ENCODE peak calls at places on chromosomes 4 and X, in five cellular contexts. One of them, this sample, is unnamed.

GRCh38 chr4:151389316-151389715 is 19.7 kb upstream of the FHIP1A start:
- DNase-seq in cardiac fibroblast: peak
- DNase-seq in tibial artery: no peak
- DNase-seq in stomach: no peak
- DNase-seq in HL-60: no peak
- DNase-seq in this sample: peak

GRCh38 chr4:89788243-89789072 is 48.5 kb downstream of the SNCA start:
- DNase-seq in cardiac fibroblast: no peak
- DNase-seq in tibial artery: no peak
- DNase-seq in stomach: no peak
- DNase-seq in HL-60: no peak
- DNase-seq in this sample: no peak

GRCh38 chr4:182346675-182347375 is 103.6 kb downstream of the TENM3 start:
- DNase-seq in cardiac fibroblast: no peak
- DNase-seq in tibial artery: no peak
- DNase-seq in stomach: no peak
- DNase-seq in HL-60: no peak
- DNase-seq in this sample: no peak

GRCh38 chr4:52833941-52834525 is 28.1 kb upstream of the RASL11B start:
- DNase-seq in cardiac fibroblast: peak
- DNase-seq in tibial artery: no peak
- DNase-seq in stomach: no peak
- DNase-seq in HL-60: no peak
- DNase-seq in this sample: no peak

GRCh38 chr4:1984406-1985191 is 24.2 kb downstream of the NELFA start:
- DNase-seq in cardiac fibroblast: no peak
- DNase-seq in tibial artery: no peak
- DNase-seq in stomach: no peak
- DNase-seq in HL-60: no peak
- DNase-seq in this sample: no peak

GRCh38 chr4:168540865-168541607 is 44.2 kb downstream of the PALLD start:
- DNase-seq in cardiac fibroblast: peak
- DNase-seq in tibial artery: no peak
- DNase-seq in stomach: no peak
- DNase-seq in HL-60: no peak
- DNase-seq in this sample: no peak

GRCh38 chrX:9847071-9847470 is 60.8 kb downstream of the SHROOM2 start:
- DNase-seq in cardiac fibroblast: peak
- DNase-seq in tibial artery: no peak
- DNase-seq in stomach: no peak
- DNase-seq in HL-60: no peak
- DNase-seq in this sample: no peak

GRCh38 chr4:184838249-184839074 is 12.7 kb upstream of the ACSL1 start:
- DNase-seq in cardiac fibroblast: no peak
- DNase-seq in tibial artery: no peak
- DNase-seq in stomach: no peak
- DNase-seq in HL-60: no peak
- DNase-seq in this sample: no peak

GRCh38 chr4:113955411-113955810 is 24.0 kb downstream of the ARSJ start:
- DNase-seq in cardiac fibroblast: no peak
- DNase-seq in tibial artery: no peak
- DNase-seq in stomach: no peak
- DNase-seq in HL-60: no peak
- DNase-seq in this sample: no peak

GRCh38 chrX:87409113-87409841 is 108.3 kb upstream of the KLHL4 start:
- DNase-seq in cardiac fibroblast: peak
- DNase-seq in tibial artery: peak
- DNase-seq in stomach: no peak
- DNase-seq in HL-60: no peak
- DNase-seq in this sample: no peak

GRCh38 chr4:37689353-37689752 is 3.2 kb upstream of the RELL1 start:
- DNase-seq in cardiac fibroblast: peak
- DNase-seq in tibial artery: no peak
- DNase-seq in stomach: no peak
- DNase-seq in HL-60: peak
- DNase-seq in this sample: no peak

GRCh38 chr4:121738780-121739547 is 26.0 kb downstream of the SMIM43 start:
- DNase-seq in cardiac fibroblast: peak
- DNase-seq in tibial artery: no peak
- DNase-seq in stomach: no peak
- DNase-seq in HL-60: no peak
- DNase-seq in this sample: no peak

GRCh38 chrX:44898411-44899221 is 25.6 kb downstream of the KDM6A start:
- DNase-seq in cardiac fibroblast: no peak
- DNase-seq in tibial artery: no peak
- DNase-seq in stomach: peak
- DNase-seq in HL-60: no peak
- DNase-seq in this sample: no peak

GRCh38 chrX:11100281-11101035 is 10.7 kb upstream of the HCCS start:
- DNase-seq in cardiac fibroblast: peak
- DNase-seq in tibial artery: no peak
- DNase-seq in stomach: peak
- DNase-seq in HL-60: no peak
- DNase-seq in this sample: peak

GRCh38 chr4:78940752-78941151 is 1.5 kb upstream of the PAQR3 start:
- DNase-seq in cardiac fibroblast: no peak
- DNase-seq in tibial artery: no peak
- DNase-seq in stomach: no peak
- DNase-seq in HL-60: no peak
- DNase-seq in this sample: no peak

GRCh38 chr4:25448379-25449109 is 71.5 kb downstream of the ANAPC4 start:
- DNase-seq in cardiac fibroblast: peak
- DNase-seq in tibial artery: peak
- DNase-seq in stomach: no peak
- DNase-seq in HL-60: no peak
- DNase-seq in this sample: peak

GRCh38 chr4:136316961-136317360 is 1215.3 kb downstream of the PCDH18 start:
- DNase-seq in cardiac fibroblast: no peak
- DNase-seq in tibial artery: no peak
- DNase-seq in stomach: no peak
- DNase-seq in HL-60: no peak
- DNase-seq in this sample: no peak

GRCh38 chr4:90293320-90293719 is 166.1 kb downstream of the CCSER1 start:
- DNase-seq in cardiac fibroblast: peak
- DNase-seq in tibial artery: no peak
- DNase-seq in stomach: no peak
- DNase-seq in HL-60: no peak
- DNase-seq in this sample: no peak

GRCh38 chr4:46081211-46081610 is 42.6 kb downstream of the GABRG1 start:
- DNase-seq in cardiac fibroblast: no peak
- DNase-seq in tibial artery: no peak
- DNase-seq in stomach: no peak
- DNase-seq in HL-60: no peak
- DNase-seq in this sample: no peak

GRCh38 chr4:41728571-41728908 is 20.0 kb downstream of the PHOX2B start:
- DNase-seq in cardiac fibroblast: no peak
- DNase-seq in tibial artery: no peak
- DNase-seq in stomach: no peak
- DNase-seq in HL-60: no peak
- DNase-seq in this sample: no peak

GRCh38 chrX:37817579-37817978 is 29.8 kb downstream of the DYNLT3 start:
- DNase-seq in cardiac fibroblast: no peak
- DNase-seq in tibial artery: no peak
- DNase-seq in stomach: no peak
- DNase-seq in HL-60: no peak
- DNase-seq in this sample: no peak

GRCh38 chrX:24357101-24357500 is 3.3 kb upstream of the SUPT20HL1 start:
- DNase-seq in cardiac fibroblast: peak
- DNase-seq in tibial artery: no peak
- DNase-seq in stomach: no peak
- DNase-seq in HL-60: no peak
- DNase-seq in this sample: no peak

GRCh38 chrX:23935116-23935515 is 27.3 kb downstream of the CXorf58 start:
- DNase-seq in cardiac fibroblast: no peak
- DNase-seq in tibial artery: no peak
- DNase-seq in stomach: no peak
- DNase-seq in HL-60: no peak
- DNase-seq in this sample: no peak

GRCh38 chr4:6269400-6269650 is 325 bp upstream of the WFS1 start:
- DNase-seq in cardiac fibroblast: no peak
- DNase-seq in tibial artery: no peak
- DNase-seq in stomach: no peak
- DNase-seq in HL-60: no peak
- DNase-seq in this sample: no peak

GRCh38 chr4:8384397-8385060 is 56.0 kb downstream of the ACOX3 start:
- DNase-seq in cardiac fibroblast: no peak
- DNase-seq in tibial artery: no peak
- DNase-seq in stomach: no peak
- DNase-seq in HL-60: no peak
- DNase-seq in this sample: no peak

GRCh38 chr4:13917010-13917409 is 289.5 kb upstream of the BOD1L1 start:
- DNase-seq in cardiac fibroblast: peak
- DNase-seq in tibial artery: no peak
- DNase-seq in stomach: no peak
- DNase-seq in HL-60: no peak
- DNase-seq in this sample: no peak

GRCh38 chr4:94877973-94878372 is 120.2 kb downstream of the BMPR1B start:
- DNase-seq in cardiac fibroblast: peak
- DNase-seq in tibial artery: no peak
- DNase-seq in stomach: no peak
- DNase-seq in HL-60: no peak
- DNase-seq in this sample: no peak

GRCh38 chrX:120769576-120770341 is 105.9 kb downstream of the CT47B1 start:
- DNase-seq in cardiac fibroblast: peak
- DNase-seq in tibial artery: no peak
- DNase-seq in stomach: no peak
- DNase-seq in HL-60: peak
- DNase-seq in this sample: peak

GRCh38 chr4:56731857-56732256 is 50.8 kb upstream of the HOPX start:
- DNase-seq in cardiac fibroblast: no peak
- DNase-seq in tibial artery: peak
- DNase-seq in stomach: no peak
- DNase-seq in HL-60: peak
- DNase-seq in this sample: no peak

GRCh38 chr4:112029642-112030235 is 115.5 kb upstream of the FAM241A start:
- DNase-seq in cardiac fibroblast: no peak
- DNase-seq in tibial artery: no peak
- DNase-seq in stomach: no peak
- DNase-seq in HL-60: no peak
- DNase-seq in this sample: peak

GRCh38 chr4:1997712-1998111 is 11.1 kb downstream of the NELFA start:
- DNase-seq in cardiac fibroblast: no peak
- DNase-seq in tibial artery: no peak
- DNase-seq in stomach: no peak
- DNase-seq in HL-60: no peak
- DNase-seq in this sample: no peak

GRCh38 chrX:108292053-108292452 is 146.2 kb downstream of the COL4A6 start:
- DNase-seq in cardiac fibroblast: no peak
- DNase-seq in tibial artery: no peak
- DNase-seq in stomach: no peak
- DNase-seq in HL-60: no peak
- DNase-seq in this sample: no peak

GRCh38 chrX:108298165-108298602 is 140.0 kb downstream of the COL4A6 start:
- DNase-seq in cardiac fibroblast: no peak
- DNase-seq in tibial artery: no peak
- DNase-seq in stomach: no peak
- DNase-seq in HL-60: no peak
- DNase-seq in this sample: no peak

GRCh38 chrX:108299704-108300103 is 138.5 kb downstream of the COL4A6 start:
- DNase-seq in cardiac fibroblast: no peak
- DNase-seq in tibial artery: no peak
- DNase-seq in stomach: no peak
- DNase-seq in HL-60: no peak
- DNase-seq in this sample: no peak

GRCh38 chrX:108299101-108299591 is 139.1 kb downstream of the COL4A6 start:
- DNase-seq in cardiac fibroblast: peak
- DNase-seq in tibial artery: no peak
- DNase-seq in stomach: no peak
- DNase-seq in HL-60: no peak
- DNase-seq in this sample: no peak

DNA sequence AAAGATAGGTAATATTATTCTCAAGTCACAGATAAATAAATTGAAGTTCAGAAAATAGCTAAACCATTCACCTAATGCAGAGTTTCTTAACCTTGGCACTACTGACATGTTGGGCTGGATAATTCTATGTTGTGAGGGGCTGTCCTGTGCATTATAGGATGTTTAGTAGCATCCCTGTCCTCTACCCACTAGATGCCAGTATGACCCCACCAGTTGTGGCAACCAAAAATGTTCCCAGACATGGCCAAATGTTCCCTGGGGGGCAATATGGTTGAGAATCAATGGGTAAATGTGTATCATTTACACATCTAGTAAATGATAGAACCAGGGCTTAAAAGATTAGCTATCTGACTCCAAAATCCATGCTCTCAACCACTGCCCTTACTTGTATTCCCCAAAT is 140.9 kb downstream of the COL4A6 start:
- DNase-seq in cardiac fibroblast: no peak
- DNase-seq in tibial artery: no peak
- DNase-seq in stomach: no peak
- DNase-seq in HL-60: no peak
- DNase-seq in this sample: no peak
- TF ChIP-seq CTCF in cardiac fibroblast: no peak
- TF ChIP-seq CTCF in tibial artery: no peak
- TF ChIP-seq CTCF in stomach: no peak
- TF ChIP-seq CTCF in HL-60: no peak
- TF ChIP-seq CTCF in this sample: peak

GRCh38 chrX:111009256-111009655 is 86.7 kb upstream of the PAK3 start:
- DNase-seq in cardiac fibroblast: no peak
- DNase-seq in tibial artery: no peak
- DNase-seq in stomach: no peak
- DNase-seq in HL-60: no peak
- DNase-seq in this sample: no peak

GRCh38 chrX:111005151-111005550 is 90.8 kb upstream of the PAK3 start:
- DNase-seq in cardiac fibroblast: no peak
- DNase-seq in tibial artery: no peak
- DNase-seq in stomach: no peak
- DNase-seq in HL-60: no peak
- DNase-seq in this sample: no peak

GRCh38 chrX:111008126-111008525 is 87.9 kb upstream of the PAK3 start:
- DNase-seq in cardiac fibroblast: no peak
- DNase-seq in tibial artery: no peak
- DNase-seq in stomach: no peak
- DNase-seq in HL-60: no peak
- DNase-seq in this sample: no peak

GRCh38 chrX:111006119-111006518 is 89.9 kb upstream of the PAK3 start:
- DNase-seq in cardiac fibroblast: peak
- DNase-seq in tibial artery: no peak
- DNase-seq in stomach: no peak
- DNase-seq in HL-60: peak
- DNase-seq in this sample: no peak

GRCh38 chrX:111007238-111007637 is 88.8 kb upstream of the PAK3 start:
- DNase-seq in cardiac fibroblast: no peak
- DNase-seq in tibial artery: no peak
- DNase-seq in stomach: no peak
- DNase-seq in HL-60: no peak
- DNase-seq in this sample: no peak
- TF ChIP-seq CTCF in cardiac fibroblast: no peak
- TF ChIP-seq CTCF in tibial artery: no peak
- TF ChIP-seq CTCF in stomach: no peak
- TF ChIP-seq CTCF in HL-60: no peak
- TF ChIP-seq CTCF in this sample: no peak

GRCh38 chr4:189090174-189090814 is 850.4 kb upstream of the FRG1 start:
- DNase-seq in cardiac fibroblast: peak
- DNase-seq in tibial artery: no peak
- DNase-seq in stomach: no peak
- DNase-seq in HL-60: peak
- DNase-seq in this sample: no peak
- TF ChIP-seq CTCF in cardiac fibroblast: peak
- TF ChIP-seq CTCF in tibial artery: no peak
- TF ChIP-seq CTCF in stomach: no peak
- TF ChIP-seq CTCF in HL-60: peak
- TF ChIP-seq CTCF in this sample: peak

GRCh38 chrX:31279359-31279758 is 207.5 kb upstream of the FTHL17 start:
- DNase-seq in cardiac fibroblast: peak
- DNase-seq in tibial artery: no peak
- DNase-seq in stomach: no peak
- DNase-seq in HL-60: no peak
- DNase-seq in this sample: no peak
- TF ChIP-seq CTCF in cardiac fibroblast: peak
- TF ChIP-seq CTCF in tibial artery: no peak
- TF ChIP-seq CTCF in stomach: no peak
- TF ChIP-seq CTCF in HL-60: no peak
- TF ChIP-seq CTCF in this sample: peak